ENCODE peak calls at places on chromosomes 2 and 18, in five cellular contexts. K, O, A, G and S are unnamed samples. For H3K36me3 and H3K27me3, the result is how much of the 10 kb centered on the place peaks cover.

GRCh38 chr2:214587442-214587841 is 176.6 kb downstream of the VWC2L start:
- DNase-seq in K (no peak), O (peak), A (no peak), G (peak), S (peak)

GRCh38 chr2:213475433-213475832 is 191.2 kb downstream of the SPAG16 start:
- DNase-seq in K (no peak), O (peak), A (no peak), G (no peak), S (no peak)

GRCh38 chr2:134379293-134379692 is 125.4 kb downstream of the MGAT5 start:
- DNase-seq in K (no peak), O (no peak), A (no peak), G (no peak), S (no peak)

GRCh38 chr2:96869281-96869823 is 528 bp downstream of the SEMA4C start:
- DNase-seq in K (peak), O (peak), A (peak), G (peak), S (peak)

GRCh38 chr2:149585317-149585885 is 2.2 kb downstream of the MMADHC start:
- DNase-seq in K (no peak), O (no peak), A (no peak), G (no peak), S (no peak)

GRCh38 chr2:64750001-64750816 is 96.5 kb upstream of the SERTAD2 start:
- DNase-seq in K (peak), O (peak), A (peak), G (peak), S (peak)

GRCh38 chr2:36403675-36404230 is 48.2 kb downstream of the CRIM1 start:
- DNase-seq in K (no peak), O (no peak), A (no peak), G (no peak), S (no peak)

GRCh38 chr2:8534729-8535397 is 147.0 kb upstream of the ID2 start:
- DNase-seq in K (peak), O (no peak), A (peak), G (no peak), S (peak)

GRCh38 chr2:51782874-51783765 is 751.2 kb upstream of the NRXN1 start:
- DNase-seq in K (no peak), O (no peak), A (no peak), G (no peak), S (no peak)

GRCh38 chr2:170224692-170225091 is 46.7 kb downstream of the MYO3B start:
- DNase-seq in K (no peak), O (no peak), A (no peak), G (no peak), S (no peak)

GRCh38 chr2:196225213-196225612 is 53.8 kb upstream of the STK17B start:
- DNase-seq in K (no peak), O (no peak), A (no peak), G (no peak), S (no peak)

GRCh38 chr2:136031716-136032115 is 46.3 kb upstream of the DARS1 start:
- DNase-seq in K (no peak), O (no peak), A (no peak), G (no peak), S (no peak)

GRCh38 chr18:80009661-80010550 is 21.5 kb upstream of the TXNL4A start:
- DNase-seq in K (peak), O (no peak), A (peak), G (no peak), S (no peak)

GRCh38 chr2:171410624-171411023 is 23.2 kb downstream of the METTL8 start:
- DNase-seq in K (no peak), O (no peak), A (no peak), G (no peak), S (no peak)

GRCh38 chr18:73407506-73407905 is 539.7 kb upstream of the NETO1 start:
- DNase-seq in K (no peak), O (no peak), A (no peak), G (no peak), S (no peak)

GRCh38 chr2:15223887-15224286 is 337.2 kb downstream of the NBAS start:
- DNase-seq in K (no peak), O (no peak), A (no peak), G (no peak), S (no peak)

GRCh38 chr2:217723078-217723477 is 279.7 kb downstream of the TNS1 start:
- DNase-seq in K (no peak), O (no peak), A (no peak), G (no peak), S (no peak)

GRCh38 chr2:158507141-158507540 is 50.4 kb downstream of the PKP4 start:
- DNase-seq in K (no peak), O (no peak), A (no peak), G (no peak), S (no peak)

GRCh38 chr2:240463866-240464481 is 28.5 kb downstream of the GPC1 start:
- DNase-seq in K (peak), O (no peak), A (no peak), G (no peak), S (peak)

GRCh38 chr2:218235017-218235416 is 18.0 kb downstream of the ARPC2 start:
- DNase-seq in K (no peak), O (no peak), A (no peak), G (no peak), S (no peak)

GRCh38 chr2:204885747-204886146 is 340.5 kb downstream of the PARD3B start:
- DNase-seq in K (no peak), O (peak), A (no peak), G (peak), S (peak)

GRCh38 chr2:67760995-67761394 is 301.8 kb downstream of the C1D start:
- DNase-seq in K (no peak), O (peak), A (no peak), G (no peak), S (peak)

GRCh38 chr2:12074126-12074883 is 327.9 kb downstream of the LPIN1 start:
- DNase-seq in K (no peak), O (no peak), A (no peak), G (peak), S (no peak)

GRCh38 chr2:30410217-30410616 is 36.8 kb upstream of the LCLAT1 start:
- DNase-seq in K (no peak), O (no peak), A (no peak), G (no peak), S (no peak)

GRCh38 chr18:27605107-27605834 is 420.2 kb upstream of the CHST9 start:
- DNase-seq in K (peak), O (peak), A (no peak), G (peak), S (peak)

GRCh38 chr2:47725808-47726207 is 57.1 kb upstream of the MSH6 start:
- DNase-seq in K (no peak), O (no peak), A (no peak), G (no peak), S (no peak)

GRCh38 chr18:179499-179898 is 21.1 kb downstream of the USP14 start:
- DNase-seq in K (no peak), O (no peak), A (no peak), G (no peak), S (no peak)

GRCh38 chr18:181711-182110 is 23.4 kb downstream of the USP14 start:
- DNase-seq in K (no peak), O (no peak), A (no peak), G (no peak), S (no peak)

GRCh38 chr18:189254-189653 is 30.9 kb downstream of the USP14 start:
- DNase-seq in K (no peak), O (no peak), A (no peak), G (no peak), S (no peak)

DNA sequence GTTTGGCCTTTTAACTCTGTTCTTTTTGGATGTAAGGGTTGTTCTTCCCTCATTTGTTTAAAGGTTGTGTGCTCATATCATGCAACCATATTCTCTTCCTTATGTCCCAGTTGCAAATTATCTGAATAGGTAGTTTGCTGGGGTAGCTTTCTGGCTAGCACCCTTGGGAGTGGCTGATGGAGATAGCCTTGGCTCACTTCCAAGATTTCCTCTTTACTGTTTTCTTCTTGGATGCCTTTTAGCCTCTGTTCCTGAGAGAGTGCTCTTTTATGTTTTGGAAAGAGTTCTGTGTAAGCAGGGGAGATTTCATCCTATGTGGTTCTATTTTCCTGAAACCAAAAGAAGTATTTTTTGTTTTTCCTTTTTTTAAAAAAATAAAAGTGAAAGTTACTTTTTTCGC is 25.4 kb downstream of the USP14 start:
- DNase-seq in K (no peak), O (no peak), A (no peak), G (no peak), S (no peak)
- H3K36me3 ChIP-seq in K (under half), O (under half), A (under half), G (half or more), S (under half)

DNA sequence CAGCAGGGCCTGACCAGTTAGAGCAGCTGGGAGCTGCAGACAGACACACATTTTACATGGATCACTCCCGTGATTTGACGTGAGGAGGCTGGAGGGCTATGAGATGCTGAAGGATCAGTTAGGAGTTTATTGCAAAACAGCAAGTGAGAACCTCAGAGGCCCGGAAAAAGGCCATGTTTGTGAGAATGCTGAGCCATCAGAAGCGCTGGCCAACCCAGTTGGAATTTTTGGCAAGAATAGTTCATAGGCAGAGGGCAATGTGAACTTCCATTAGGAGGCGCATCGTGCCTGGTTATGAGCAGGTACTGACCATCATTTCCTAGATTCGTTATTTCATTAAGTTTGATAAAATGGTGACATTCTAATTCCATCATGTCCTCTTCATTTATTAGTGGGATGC is 23.3 kb upstream of the LMAN1 start:
- DNase-seq in K (no peak), O (no peak), A (no peak), G (peak), S (no peak)
- H3K4me3 ChIP-seq in K (no peak), O (no peak), A (no peak), G (no peak), S (no peak)

GRCh38 chr18:37567061-37567993 is 1.7 kb upstream of the CELF4 start:
- DNase-seq in K (no peak), O (peak), A (no peak), G (peak), S (peak)

GRCh38 chr18:37566479-37567060 is 972 bp upstream of the CELF4 start:
- DNase-seq in K (no peak), O (peak), A (no peak), G (peak), S (peak)

GRCh38 chr18:37565985-37566478 is 434 bp upstream of the CELF4 start:
- DNase-seq in K (no peak), O (peak), A (peak), G (peak), S (peak)

GRCh38 chr18:37568671-37569070 is 3.1 kb upstream of the CELF4 start:
- DNase-seq in K (no peak), O (no peak), A (no peak), G (peak), S (no peak)

GRCh38 chr18:37567994-37568359 is 2.4 kb upstream of the CELF4 start:
- DNase-seq in K (no peak), O (peak), A (no peak), G (peak), S (no peak)
- H3K27me3 ChIP-seq in K (half or more), O (half or more), A (under half), G (half or more), S (half or more)

GRCh38 chr18:50928551-50928950 is 39.3 kb upstream of the ELAC1 start:
- DNase-seq in K (no peak), O (no peak), A (no peak), G (no peak), S (no peak)
- H3K36me3 ChIP-seq in K (half or more), O (under half), A (half or more), G (half or more), S (under half)

DNA sequence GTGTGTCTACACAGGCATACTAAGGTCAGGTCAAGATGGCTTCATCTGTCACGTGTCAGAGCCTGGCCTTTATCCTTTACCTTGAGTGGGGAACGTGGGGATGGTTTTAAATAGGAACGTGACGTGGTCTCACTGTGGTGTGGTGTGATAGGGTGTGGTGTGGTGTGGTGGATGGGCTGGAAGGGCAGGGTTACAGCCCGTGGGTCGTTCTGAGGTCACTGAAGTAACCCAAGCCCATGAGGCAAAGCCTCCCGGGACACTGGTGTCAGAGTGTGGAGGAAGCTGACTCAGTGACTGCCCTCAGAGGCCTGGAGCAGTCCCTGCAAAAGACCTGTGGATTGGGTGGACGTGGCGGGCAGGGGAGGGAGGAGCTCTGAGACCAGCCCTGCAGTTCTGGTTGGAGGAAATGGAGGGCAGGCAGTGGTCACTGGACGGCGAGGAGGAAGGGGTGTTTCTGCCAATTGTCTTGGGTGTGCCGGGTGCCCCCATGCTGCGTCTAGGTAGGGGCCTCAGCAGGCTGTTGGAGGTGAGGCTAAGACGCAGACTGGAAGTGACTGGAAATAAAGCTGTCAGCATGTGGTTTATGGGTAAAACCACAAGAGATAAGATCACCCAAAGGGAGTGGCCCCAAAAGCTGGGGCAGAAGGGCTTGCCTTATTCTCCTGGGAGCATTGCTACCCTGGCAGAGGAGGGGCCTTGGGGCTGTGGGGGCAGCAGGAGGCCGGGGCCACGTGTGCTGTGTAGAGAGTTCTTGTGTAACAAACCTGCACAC is 84.8 kb downstream of the SH3RF3 start:
- DNase-seq in K (peak), O (no peak), A (peak), G (no peak), S (no peak)
- H3K4me3 ChIP-seq in K (no peak), O (no peak), A (no peak), G (no peak), S (no peak)

DNA sequence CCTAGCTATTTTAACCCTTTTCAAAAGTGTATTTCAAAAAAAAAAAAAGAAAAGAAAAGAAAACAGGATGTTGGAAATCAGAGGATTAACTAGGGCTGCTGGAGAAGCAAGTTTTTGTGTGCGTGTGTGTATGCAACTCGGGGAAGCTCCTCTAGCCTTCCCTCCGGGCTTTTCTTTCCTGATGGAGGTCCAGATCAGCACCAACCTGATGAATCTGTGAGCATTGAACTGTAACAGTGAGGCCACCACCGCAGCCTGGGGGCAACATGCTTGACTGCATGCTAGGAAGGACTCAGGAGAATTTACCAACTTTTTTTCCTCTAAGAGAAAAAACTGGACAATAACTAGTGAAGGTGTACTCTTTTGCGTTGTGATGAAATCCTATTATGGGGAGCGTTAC is 2.3 kb downstream of the OBSL1 start:
- DNase-seq in K (no peak), O (no peak), A (no peak), G (peak), S (peak)
- H3K27me3 ChIP-seq in K (under half), O (under half), A (under half), G (under half), S (under half)